ENCODE peak calls at places on chromosome 11, in five cellular contexts. G, T, L, I and D are unnamed samples.

GRCh38 chr11:70597751-70598377 is 199.5 kb downstream of the CTTN start:
- DNase-seq in T (no peak), L (no peak), I (no peak), G (no peak), D (no peak)

GRCh38 chr11:83600656-83601055 is 314.5 kb upstream of the CCDC90B start:
- DNase-seq in I (no peak), G (no peak), T (no peak), L (no peak), D (no peak)

GRCh38 chr11:77560605-77561004 is 29.1 kb upstream of the AQP11 start:
- DNase-seq in G (peak), I (no peak), L (peak), T (no peak), D (no peak)

GRCh38 chr11:17430616-17431015 is 42.2 kb upstream of the KCNJ11 start:
- DNase-seq in G (no peak), T (no peak), L (no peak), I (no peak), D (no peak)

GRCh38 chr11:46387919-46388618 is 3.5 kb downstream of the CHRM4 start:
- DNase-seq in T (no peak), L (no peak), G (no peak), I (no peak), D (no peak)

GRCh38 chr11:18319914-18320313 is 2.0 kb downstream of the HPS5 start:
- DNase-seq in L (no peak), T (no peak), I (no peak), G (no peak), D (no peak)

GRCh38 chr11:32210601-32211000 is 119.7 kb downstream of the RCN1 start:
- DNase-seq in T (no peak), I (no peak), L (no peak), G (no peak), D (no peak)

GRCh38 chr11:107337917-107338316 is 119.7 kb downstream of the CWF19L2 start:
- DNase-seq in G (no peak), I (no peak), L (no peak), T (no peak), D (no peak)

GRCh38 chr11:126172596-126173038 is 38.8 kb downstream of the RPUSD4 start:
- DNase-seq in L (peak), I (no peak), G (no peak), T (no peak), D (no peak)

GRCh38 chr11:1220941-1221721 is 1.7 kb upstream of the MUC5B start:
- DNase-seq in T (no peak), I (no peak), L (no peak), G (no peak), D (no peak)

GRCh38 chr11:76203131-76203925 is 3.0 kb downstream of the WNT11 start:
- DNase-seq in I (no peak), T (no peak), L (no peak), G (no peak), D (no peak)

GRCh38 chr11:45812581-45813548 is 7.9 kb downstream of the SLC35C1 start:
- DNase-seq in T (no peak), I (no peak), G (no peak), L (no peak), D (no peak)

GRCh38 chr11:20110908-20111669 is 49.2 kb downstream of the DBX1 start:
- DNase-seq in L (peak), I (peak), G (peak), T (peak), D (peak)

GRCh38 chr11:45806072-45806933 is 1.4 kb downstream of the SLC35C1 start:
- DNase-seq in G (no peak), T (no peak), I (no peak), L (no peak), D (no peak)

GRCh38 chr11:75768909-75769771 is 562 bp downstream of the DGAT2 start:
- DNase-seq in I (no peak), T (no peak), G (no peak), L (no peak), D (peak)

GRCh38 chr11:10414659-10415058 is 40.4 kb upstream of the AMPD3 start:
- DNase-seq in L (no peak), I (no peak), G (no peak), T (no peak), D (peak)

GRCh38 chr11:11976476-11977187 is 31.8 kb downstream of the DKK3 start:
- DNase-seq in G (no peak), L (no peak), I (no peak), T (no peak), D (no peak)

GRCh38 chr11:84261707-84262106 is 975.5 kb upstream of the CCDC90B start:
- DNase-seq in L (no peak), I (no peak), G (no peak), T (no peak), D (no peak)

GRCh38 chr11:26247340-26247739 is 84.6 kb upstream of the ANO3 start:
- DNase-seq in I (no peak), L (peak), T (no peak), G (no peak), D (no peak)